ENCODE peak calls at places on chromosome X, in ten cellular contexts. U is lower lobe of right lung, A is suprapubic skin, T is coronary artery, W is psoas muscle, C is AG09309, Z is IMR-90, E is AG04450, R is tibial artery, P is mucosa of descending colon. N is an unnamed sample.

GRCh38 chrX:154494715-154495114 is 4.3 kb upstream of the SLC10A3 start:
- DNase-seq in T (no peak), A (no peak), U (no peak), E (no peak), R (no peak), Z (no peak), P (no peak), C (no peak), W (no peak), N (no peak)

GRCh38 chrX:31092970-31093638 is 21.3 kb upstream of the FTHL17 start:
- DNase-seq in W (no peak), E (no peak), R (no peak), Z (no peak), T (no peak), U (no peak), C (no peak), A (no peak), P (no peak), N (no peak)

GRCh38 chrX:121836000-121836399 is 788.6 kb downstream of the GLUD2 start:
- DNase-seq in Z (no peak), T (no peak), R (no peak), P (no peak), W (no peak), E (no peak), U (no peak), A (no peak), C (no peak), N (no peak)

GRCh38 chrX:118286066-118286758 is 59.7 kb upstream of the WDR44 start:
- DNase-seq in U (no peak), P (no peak), C (no peak), A (no peak), R (no peak), W (no peak), T (no peak), E (no peak), Z (no peak), N (no peak)

GRCh38 chrX:115630204-115630603 is 69.2 kb downstream of the PLS3 start:
- DNase-seq in P (no peak), Z (no peak), U (no peak), R (no peak), C (no peak), T (no peak), E (no peak), A (no peak), W (no peak), N (no peak)

GRCh38 chrX:97332963-97333362 is 449.3 kb downstream of the RPA4 start:
- DNase-seq in W (no peak), C (no peak), R (no peak), E (no peak), U (no peak), A (no peak), P (no peak), Z (peak), T (no peak), N (no peak)

GRCh38 chrX:147899715-147900114 is 12.0 kb upstream of the FMR1 start:
- DNase-seq in C (no peak), A (no peak), P (no peak), T (no peak), Z (no peak), E (no peak), U (no peak), R (no peak), W (no peak), N (no peak)

GRCh38 chrX:6981718-6982406 is 165.7 kb upstream of the STS start:
- DNase-seq in A (no peak), U (no peak), E (no peak), C (no peak), R (no peak), Z (no peak), W (no peak), P (no peak), T (no peak), N (no peak)

GRCh38 chrX:43002526-43003203 is 224.7 kb upstream of the PPP1R2C start:
- DNase-seq in R (no peak), W (no peak), U (no peak), T (no peak), Z (no peak), A (no peak), C (no peak), E (no peak), P (no peak), N (peak)

GRCh38 chrX:53262918-53263394 is 18.4 kb downstream of the IQSEC2 start:
- DNase-seq in Z (peak), E (no peak), P (no peak), U (no peak), A (no peak), T (no peak), C (no peak), R (no peak), W (no peak), N (no peak)

GRCh38 chrX:17685026-17685425 is 52.3 kb upstream of the SCML1 start:
- DNase-seq in P (no peak), E (no peak), C (no peak), A (no peak), R (no peak), T (no peak), U (no peak), Z (no peak), W (no peak), N (no peak)

GRCh38 chrX:132732236-132732635 is 226.2 kb downstream of the HS6ST2 start:
- DNase-seq in U (no peak), P (no peak), W (no peak), T (no peak), E (no peak), R (no peak), C (no peak), Z (no peak), A (no peak), N (no peak)

GRCh38 chrX:56505866-56506265 is 57.6 kb upstream of the UBQLN2 start:
- DNase-seq in T (no peak), Z (no peak), E (no peak), A (no peak), P (no peak), W (no peak), C (no peak), R (no peak), U (no peak), N (no peak)

GRCh38 chrX:13305091-13305490 is 14.8 kb downstream of the ATXN3L start:
- DNase-seq in T (no peak), W (no peak), Z (no peak), A (no peak), R (no peak), U (no peak), C (no peak), P (no peak), E (no peak), N (no peak)

GRCh38 chrX:5916945-5917344 is 311.7 kb downstream of the NLGN4X start:
- DNase-seq in E (no peak), Z (no peak), P (no peak), T (no peak), R (no peak), U (no peak), A (no peak), C (no peak), W (no peak), N (no peak)

GRCh38 chrX:3711331-3711917 is 2.0 kb downstream of the PRKX start:
- DNase-seq in C (no peak), E (no peak), A (no peak), R (peak), U (no peak), T (no peak), W (peak), P (peak), Z (no peak), N (peak)

GRCh38 chrX:66638591-66639500 is at the start of gene EDA2R:
- DNase-seq in Z (peak), A (no peak), E (no peak), W (no peak), T (no peak), C (peak), P (no peak), U (peak), R (peak), N (peak)

GRCh38 chrX:96435636-96436035 is 249.0 kb upstream of the DIAPH2 start:
- DNase-seq in P (no peak), C (no peak), R (no peak), Z (peak), U (no peak), W (no peak), E (no peak), A (no peak), T (no peak), N (no peak)

GRCh38 chrX:112051546-112051945 is 31.0 kb downstream of the TRPC5 start:
- DNase-seq in R (no peak), Z (no peak), U (no peak), C (no peak), P (no peak), T (no peak), W (no peak), A (no peak), E (no peak), N (no peak)

GRCh38 chrX:68417651-68418050 is 15.6 kb downstream of the OPHN1 start:
- DNase-seq in P (no peak), W (no peak), R (no peak), T (no peak), C (no peak), U (no peak), Z (no peak), A (no peak), E (no peak), N (no peak)

GRCh38 chrX:13164611-13165010 is 120.2 kb upstream of the FAM9C start:
- DNase-seq in W (no peak), U (no peak), R (no peak), P (no peak), T (no peak), A (no peak), C (no peak), Z (no peak), E (no peak), N (no peak)

GRCh38 chrX:118228456-118228855 is 111.8 kb upstream of the KLHL13 start:
- DNase-seq in E (no peak), P (no peak), R (no peak), C (no peak), W (no peak), T (no peak), U (no peak), Z (no peak), A (no peak), N (no peak)

GRCh38 chrX:46340696-46341095 is 204.5 kb downstream of the ZNF674 start:
- DNase-seq in R (no peak), T (no peak), A (no peak), U (no peak), W (no peak), Z (no peak), E (no peak), C (no peak), P (no peak), N (no peak)

GRCh38 chrX:72042860-72043248 is 88.9 kb downstream of the RTL5 start:
- DNase-seq in Z (no peak), A (no peak), R (no peak), E (no peak), C (no peak), T (peak), P (no peak), U (no peak), W (no peak), N (no peak)

GRCh38 chrX:103554687-103555417 is 30.5 kb upstream of the TCEAL4 start:
- DNase-seq in R (no peak), P (peak), T (no peak), U (no peak), E (peak), W (no peak), A (no peak), Z (peak), C (no peak), N (peak)

GRCh38 chrX:1026263-1027015 is 186.0 kb downstream of the CRLF2 start:
- DNase-seq in A (no peak), T (no peak), P (no peak), R (no peak), E (no peak), U (no peak), C (no peak), W (no peak), Z (no peak), N (peak)

GRCh38 chrX:16750136-16750535 is 30.7 kb downstream of the SYAP1 start:
- DNase-seq in R (no peak), W (no peak), T (no peak), Z (no peak), P (no peak), U (no peak), C (no peak), E (no peak), A (no peak), N (no peak)

GRCh38 chrX:95351089-95351488 is 1333.6 kb upstream of the DIAPH2 start:
- DNase-seq in C (no peak), U (no peak), P (no peak), W (no peak), A (no peak), E (no peak), Z (no peak), R (no peak), T (no peak), N (no peak)

GRCh38 chrX:74940414-74940813 is 15.2 kb upstream of the NEXMIF start:
- DNase-seq in W (no peak), E (no peak), T (no peak), C (no peak), U (no peak), P (no peak), R (no peak), A (no peak), Z (no peak), N (no peak)

GRCh38 chrX:96540111-96540631 is 144.5 kb upstream of the DIAPH2 start:
- DNase-seq in A (no peak), W (no peak), T (no peak), Z (no peak), P (no peak), R (no peak), C (no peak), U (no peak), E (no peak), N (no peak)

GRCh38 chrX:127621780-127622179 is 430.4 kb downstream of the ACTRT1 start:
- DNase-seq in U (no peak), A (no peak), R (no peak), P (no peak), T (no peak), E (no peak), W (no peak), Z (no peak), C (no peak), N (no peak)

GRCh38 chrX:55908685-55909212 is 191.2 kb downstream of the RRAGB start:
- DNase-seq in R (no peak), E (no peak), Z (no peak), P (peak), U (no peak), W (no peak), C (no peak), A (no peak), T (no peak), N (peak)

GRCh38 chrX:139881130-139881529 is 51.7 kb downstream of the ATP11C start:
- DNase-seq in C (peak), R (no peak), Z (peak), U (no peak), E (no peak), P (no peak), A (no peak), T (no peak), W (no peak), N (no peak)

GRCh38 chrX:45774961-45775360 is 574.3 kb upstream of the DIPK2B start:
- DNase-seq in T (no peak), C (peak), U (no peak), W (no peak), R (peak), Z (peak), E (no peak), A (no peak), P (no peak), N (no peak)

GRCh38 chrX:95762716-95763115 is 921.9 kb upstream of the DIAPH2 start:
- DNase-seq in Z (no peak), C (no peak), E (no peak), U (no peak), W (no peak), P (no peak), R (no peak), A (no peak), T (no peak), N (no peak)

GRCh38 chrX:10190367-10190766 is 33.6 kb downstream of the CLCN4 start:
- DNase-seq in U (no peak), R (no peak), T (no peak), C (peak), P (no peak), W (no peak), A (no peak), Z (peak), E (peak), N (no peak)

GRCh38 chrX:100643943-100644587 is at the start of gene SRPX2:
- DNase-seq in Z (peak), E (peak), C (peak), W (peak), R (peak), A (no peak), U (peak), P (no peak), T (no peak), N (no peak)
- H3K4me3 ChIP-seq in Z (peak), E (peak), C (peak), W (peak), R (peak), A (peak), U (peak), P (no peak), T (peak), N (no peak)

GRCh38 chrX:48787809-48788471 is 1.6 kb downstream of the GATA1 start:
- DNase-seq in W (no peak), U (no peak), E (no peak), A (no peak), R (no peak), P (no peak), T (no peak), Z (no peak), C (no peak), N (no peak)
- TF ChIP-seq CTCF in W (no peak), U (no peak), E (no peak), A (no peak), R (no peak), P (no peak), T (no peak), Z (no peak), C (no peak), N (no peak)

GRCh38 chrX:107445636-107446035 is 3.8 kb upstream of the FRMPD3 start:
- DNase-seq in R (no peak), Z (no peak), T (no peak), C (no peak), E (no peak), W (no peak), U (no peak), A (no peak), P (no peak), N (no peak)

GRCh38 chrX:107448625-107449468 is 605 bp upstream of the FRMPD3 start:
- DNase-seq in C (no peak), U (no peak), E (no peak), T (no peak), R (no peak), W (no peak), A (no peak), P (no peak), Z (no peak), N (peak)

GRCh38 chrX:107442914-107443527 is 6.4 kb upstream of the FRMPD3 start:
- DNase-seq in C (no peak), R (no peak), E (no peak), A (no peak), U (no peak), T (no peak), W (no peak), P (peak), Z (no peak), N (no peak)

GRCh38 chrX:107447642-107448041 is 1.8 kb upstream of the FRMPD3 start:
- DNase-seq in Z (no peak), R (no peak), W (no peak), P (no peak), U (no peak), A (no peak), C (no peak), E (no peak), T (no peak), N (no peak)

DNA sequence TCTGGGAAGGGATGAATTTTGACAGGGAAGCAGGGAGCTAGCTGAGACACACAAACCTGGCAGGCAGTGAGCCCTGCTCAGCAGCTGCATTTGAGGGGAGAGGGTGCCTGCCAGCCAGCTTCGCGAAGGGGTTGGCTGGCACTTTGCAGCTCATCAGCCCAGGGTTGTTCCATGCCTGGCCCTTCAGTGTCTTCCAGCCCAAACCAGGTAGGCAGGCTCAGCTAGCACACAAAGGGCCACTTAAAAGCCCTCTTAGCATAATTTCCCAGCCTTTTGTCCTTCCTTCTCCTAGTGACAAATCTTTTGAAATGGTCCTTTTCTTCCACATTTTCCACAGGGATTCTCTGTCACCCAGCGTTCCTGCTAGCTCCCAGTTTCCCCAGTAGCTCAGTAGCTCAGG is 4.3 kb upstream of the FRMPD3 start:
- DNase-seq in E (no peak), T (no peak), U (no peak), P (no peak), A (no peak), W (no peak), Z (no peak), R (no peak), C (no peak), N (no peak)
- H3K4me3 ChIP-seq in E (no peak), T (no peak), U (no peak), P (no peak), A (no peak), W (no peak), Z (no peak), R (no peak), C (no peak), N (no peak)

DNA sequence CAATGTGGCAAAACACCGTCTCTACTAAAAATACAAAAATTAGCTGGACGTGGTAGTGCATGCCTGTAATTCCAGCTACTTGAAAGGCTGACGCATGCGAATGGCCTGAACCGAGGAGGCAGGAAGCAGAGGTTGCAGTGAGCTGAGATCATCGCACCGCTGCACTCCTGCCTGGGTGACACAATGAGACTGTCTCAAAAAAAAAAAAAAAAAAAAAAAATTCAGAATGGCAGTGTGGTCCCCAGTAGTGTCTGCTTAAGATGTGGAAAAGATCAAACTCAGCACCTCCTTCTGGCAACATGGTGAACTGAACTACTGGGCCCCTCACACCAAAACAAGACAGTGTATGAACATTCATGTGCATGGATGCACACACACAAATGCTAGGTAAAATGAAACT is 32.2 kb downstream of the SMS start:
- DNase-seq in W (no peak), A (no peak), E (peak), C (no peak), R (no peak), U (no peak), Z (peak), T (no peak), P (peak), N (no peak)
- TF ChIP-seq CTCF in W (no peak), A (no peak), E (no peak), C (peak), R (no peak), U (no peak), Z (peak), T (no peak), P (no peak), N (peak)

DNA sequence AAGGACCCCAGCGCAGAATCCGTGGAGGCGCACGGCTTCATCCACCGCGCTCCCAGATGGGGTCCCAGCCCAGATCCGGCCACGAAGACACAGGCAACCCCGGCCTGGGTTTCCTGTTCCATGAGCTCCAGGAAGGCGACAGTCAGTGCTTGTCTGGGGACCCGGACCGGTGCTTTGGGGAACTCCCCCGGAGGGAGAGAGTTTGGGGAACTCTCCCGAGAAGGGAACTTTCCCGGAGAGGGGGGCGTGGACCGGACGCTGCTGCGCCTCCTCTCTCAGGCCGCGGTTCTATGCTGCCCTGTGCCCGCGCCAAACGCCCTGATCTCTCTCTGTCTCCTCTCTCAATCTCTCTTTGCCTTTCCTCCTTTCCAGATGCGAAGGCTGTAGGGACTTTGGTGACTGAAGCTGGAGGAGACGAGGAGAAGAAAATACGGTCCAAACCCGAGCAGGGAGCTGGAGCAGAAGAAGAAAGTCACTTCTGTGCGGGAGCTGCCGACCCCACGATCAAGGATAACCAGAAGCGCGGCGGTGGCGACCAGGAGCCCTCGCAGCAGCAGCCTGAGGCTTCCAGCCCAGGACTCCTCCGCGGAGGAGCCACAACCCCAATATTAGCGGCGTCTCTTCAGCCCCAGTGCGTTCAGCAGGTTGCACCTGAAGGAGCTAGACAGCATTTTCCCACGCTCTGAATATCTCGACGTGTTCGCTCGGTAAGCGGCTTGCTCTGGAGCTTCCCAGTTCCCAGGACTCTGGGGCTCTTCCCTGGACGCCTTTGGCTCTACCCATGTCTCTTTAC is 47.6 kb upstream of the NKAP start:
- DNase-seq in C (no peak), W (no peak), P (no peak), E (no peak), R (no peak), U (peak), Z (no peak), A (no peak), T (no peak), N (no peak)
- H3K4me3 ChIP-seq in C (no peak), W (peak), P (no peak), E (no peak), R (peak), U (peak), Z (no peak), A (peak), T (peak), N (peak)